ENCODE peak calls at places on chromosomes 13 and 19, in six cellular contexts. X is SK-N-SH, O is HCT116, V is K562, A is HepG2, M is GM12878. R is an unnamed sample.

GRCh38 chr19:33293255-33294057 is 8.9 kb downstream of the CEBPA start:
- DNase-seq in A (peak; percentile 93), X (no peak), M (no peak), V (no peak), O (no peak), R (peak; percentile 53)

GRCh38 chr19:3276341-3276799 is 51.9 kb downstream of the CELF5 start:
- DNase-seq in V (peak; percentile 83), M (no peak), A (peak; percentile 60), O (peak; percentile 88), X (peak; percentile 86), R (peak; percentile 90)

GRCh38 chr19:57934820-57935665 is at the start of gene ZNF418:
- DNase-seq in X (no peak), A (no peak), M (peak; percentile 55), V (peak; percentile 12), O (no peak), R (peak; percentile 37)

GRCh38 chr19:52665047-52665446 is 26.9 kb upstream of the ZNF83 start:
- DNase-seq in M (no peak), A (no peak), X (no peak), V (peak; percentile 58), O (no peak), R (no peak)

GRCh38 chr19:16381756-16382401 is 57.3 kb downstream of the KLF2 start:
- DNase-seq in A (no peak), M (no peak), X (no peak), V (no peak), O (no peak), R (no peak)

GRCh38 chr19:15195381-15195964 is 5.3 kb downstream of the NOTCH3 start:
- DNase-seq in X (peak; percentile 94), V (peak; percentile 57), O (no peak), M (no peak), A (no peak), R (peak; percentile 88)

GRCh38 chr19:58311345-58311744 is 6.2 kb downstream of the ERVK3-1 start:
- DNase-seq in A (no peak), O (no peak), M (no peak), X (no peak), V (no peak), R (no peak)

GRCh38 chr19:10625003-10625761 is at the start of gene SLC44A2:
- DNase-seq in X (peak; percentile 93), M (no peak), O (peak; percentile 38), V (peak; percentile 64), A (no peak), R (peak; percentile 90)

GRCh38 chr13:75101997-75102720 is 379.8 kb downstream of the TBC1D4 start:
- DNase-seq in A (no peak), O (no peak), X (no peak), V (no peak), M (no peak), R (no peak)

GRCh38 chr13:50081106-50081898 is 66.1 kb downstream of the KCNRG start:
- DNase-seq in X (peak; percentile 68), A (no peak), M (no peak), O (no peak), V (peak; percentile 45), R (no peak)

GRCh38 chr13:72489751-72490150 is 237.7 kb downstream of the MZT1 start:
- DNase-seq in V (no peak), A (no peak), M (no peak), X (no peak), O (no peak), R (no peak)

GRCh38 chr13:98529171-98529570 is 47.7 kb downstream of the STK24 start:
- DNase-seq in X (no peak), O (no peak), V (no peak), A (no peak), M (no peak), R (no peak)

GRCh38 chr13:98528663-98529064 is 48.2 kb downstream of the STK24 start:
- DNase-seq in M (no peak), X (no peak), V (no peak), A (no peak), O (no peak), R (no peak)

GRCh38 chr13:98525452-98525851 is 51.5 kb downstream of the STK24 start:
- DNase-seq in X (no peak), A (no peak), V (no peak), M (no peak), O (no peak), R (no peak)

GRCh38 chr13:98525852-98526512 is 50.9 kb downstream of the STK24 start:
- DNase-seq in A (no peak), X (no peak), M (no peak), V (no peak), O (no peak), R (no peak)

DNA sequence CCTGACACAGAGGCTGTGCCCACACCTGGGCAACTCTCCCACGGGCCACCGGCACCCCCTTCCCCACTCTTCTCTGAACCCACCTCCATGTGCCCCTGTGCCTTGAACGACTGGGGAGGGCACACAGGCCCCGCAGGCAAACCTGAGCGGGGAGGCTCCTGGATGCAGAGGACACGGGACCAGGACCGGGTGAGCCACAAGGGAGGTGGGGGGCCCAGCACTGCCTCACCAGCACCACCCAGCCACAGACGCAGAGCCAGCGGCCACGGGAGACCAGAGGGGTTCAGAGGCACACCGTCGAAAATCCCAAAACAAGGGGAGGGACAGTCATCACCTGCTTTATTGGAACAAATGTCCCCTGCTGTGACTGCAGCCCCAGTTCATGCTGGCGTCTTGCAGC is 49.4 kb downstream of the STK24 start:
- DNase-seq in O (no peak), M (no peak), A (no peak), V (no peak), X (no peak), R (no peak)
- TF ChIP-seq JUND in O (no peak), M (no peak), A (no peak), V (no peak), X (no peak), R (no peak)

DNA sequence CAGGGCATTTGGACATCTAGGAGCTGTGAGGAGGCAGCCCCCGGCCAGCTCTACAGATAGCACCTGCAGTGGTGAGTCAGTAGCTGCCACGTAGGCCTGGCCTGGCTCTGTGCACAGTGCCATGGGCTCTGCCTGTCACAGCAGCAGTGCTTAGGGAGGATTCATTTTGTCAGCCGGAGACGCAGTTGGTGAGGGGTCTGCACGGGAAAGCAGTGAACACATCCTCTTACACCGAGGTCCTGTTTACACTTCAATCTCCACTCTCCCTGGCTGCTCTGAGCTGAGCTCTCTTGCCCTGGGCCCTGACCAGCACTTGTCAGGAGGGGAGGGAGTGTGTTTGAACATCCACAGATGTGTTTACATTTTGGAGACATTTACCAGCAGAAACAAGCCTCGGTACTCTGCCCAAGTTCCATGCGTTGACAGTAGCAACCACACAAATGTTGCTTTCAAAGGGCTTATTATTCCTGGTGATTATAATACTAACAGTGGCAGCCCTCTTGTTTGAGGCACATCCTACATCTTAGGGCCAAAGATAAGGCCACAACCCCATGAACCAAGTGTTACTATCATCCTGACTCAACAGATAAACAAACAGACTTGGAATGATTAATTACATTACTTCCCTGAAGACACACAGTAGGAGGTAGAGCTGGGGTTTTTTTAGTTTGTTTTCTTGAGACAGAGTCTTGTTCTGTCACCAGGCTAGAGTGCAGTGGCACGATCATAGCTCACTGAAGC is 148.9 kb downstream of the USP12 start:
- DNase-seq in A (peak; percentile 90), V (no peak), M (no peak), X (no peak), O (no peak), R (peak; percentile 81)
- TF ChIP-seq JUND in A (no peak), V (peak; percentile 41), M (no peak), X (no peak), O (no peak), R (no peak)

GRCh38 chr13:105442040-105442439 is 1093.4 kb downstream of the EFNB2 start:
- DNase-seq in X (no peak), O (no peak), A (no peak), M (no peak), V (no peak), R (no peak)
- TF ChIP-seq JUND in X (no peak), O (no peak), A (no peak), M (no peak), V (no peak), R (no peak)

GRCh38 chr19:44741258-44741731 is 7.2 kb upstream of the BCL3 start:
- DNase-seq in X (no peak), O (peak; percentile 33), M (no peak), V (no peak), A (no peak), R (peak; percentile 88)
- TF ChIP-seq JUND in X (no peak), O (no peak), M (no peak), V (no peak), A (no peak), R (no peak)

R was measured in T47D.